ENCODE peak calls at places on chromosomes 11 and 22, in ten cellular contexts. One of them, this sample, is unnamed.

GRCh38 chr22:50146440-50147228 is 23.9 kb upstream of the PANX2 start:
- DNase-seq in cardiac septum: no peak
- DNase-seq in B cell: no peak
- DNase-seq in activated CD4-positive, alpha-beta T cell treated with anti-CD3 and anti-CD28 coated beads, Interleukin-2, amount 50 U/mL, for 4 hours: no peak
- DNase-seq in MM.1S: no peak
- DNase-seq in Jurkat, Clone E6-1: no peak
- DNase-seq in stimulated activated naive CD8-positive, alpha-beta T cell treated with anti-CD3 and anti-CD28 coated beads, Interleukin-15, amount 100 ng/mL, for 72 hours: no peak
- DNase-seq in GM10248: peak
- DNase-seq in mucosa of descending colon: peak
- DNase-seq in HEK293T: peak
- DNase-seq in this sample: no peak

GRCh38 chr11:19767691-19768151 is 55.1 kb downstream of the NAV2 start:
- DNase-seq in stimulated activated naive CD8-positive, alpha-beta T cell treated with anti-CD3 and anti-CD28 coated beads, Interleukin-15, amount 100 ng/mL, for 72 hours: no peak
- DNase-seq in B cell: no peak
- DNase-seq in GM10248: no peak
- DNase-seq in Jurkat, Clone E6-1: no peak
- DNase-seq in activated CD4-positive, alpha-beta T cell treated with anti-CD3 and anti-CD28 coated beads, Interleukin-2, amount 50 U/mL, for 4 hours: no peak
- DNase-seq in mucosa of descending colon: no peak
- DNase-seq in MM.1S: no peak
- DNase-seq in cardiac septum: no peak
- DNase-seq in HEK293T: no peak
- DNase-seq in this sample: no peak

GRCh38 chr11:116692318-116693106 is 80.3 kb downstream of the BUD13 start:
- DNase-seq in HEK293T: no peak
- DNase-seq in B cell: no peak
- DNase-seq in mucosa of descending colon: no peak
- DNase-seq in activated CD4-positive, alpha-beta T cell treated with anti-CD3 and anti-CD28 coated beads, Interleukin-2, amount 50 U/mL, for 4 hours: no peak
- DNase-seq in GM10248: no peak
- DNase-seq in stimulated activated naive CD8-positive, alpha-beta T cell treated with anti-CD3 and anti-CD28 coated beads, Interleukin-15, amount 100 ng/mL, for 72 hours: no peak
- DNase-seq in cardiac septum: peak
- DNase-seq in MM.1S: no peak
- DNase-seq in Jurkat, Clone E6-1: no peak
- DNase-seq in this sample: no peak

GRCh38 chr11:63897459-63898156 is 19.4 kb downstream of the RCOR2 start:
- DNase-seq in cardiac septum: no peak
- DNase-seq in mucosa of descending colon: no peak
- DNase-seq in Jurkat, Clone E6-1: no peak
- DNase-seq in activated CD4-positive, alpha-beta T cell treated with anti-CD3 and anti-CD28 coated beads, Interleukin-2, amount 50 U/mL, for 4 hours: no peak
- DNase-seq in B cell: no peak
- DNase-seq in GM10248: no peak
- DNase-seq in HEK293T: no peak
- DNase-seq in stimulated activated naive CD8-positive, alpha-beta T cell treated with anti-CD3 and anti-CD28 coated beads, Interleukin-15, amount 100 ng/mL, for 72 hours: no peak
- DNase-seq in MM.1S: no peak
- DNase-seq in this sample: no peak

GRCh38 chr11:83408946-83409345 is 122.8 kb upstream of the CCDC90B start:
- DNase-seq in mucosa of descending colon: no peak
- DNase-seq in cardiac septum: no peak
- DNase-seq in activated CD4-positive, alpha-beta T cell treated with anti-CD3 and anti-CD28 coated beads, Interleukin-2, amount 50 U/mL, for 4 hours: no peak
- DNase-seq in stimulated activated naive CD8-positive, alpha-beta T cell treated with anti-CD3 and anti-CD28 coated beads, Interleukin-15, amount 100 ng/mL, for 72 hours: no peak
- DNase-seq in B cell: no peak
- DNase-seq in HEK293T: no peak
- DNase-seq in GM10248: no peak
- DNase-seq in Jurkat, Clone E6-1: no peak
- DNase-seq in MM.1S: no peak
- DNase-seq in this sample: no peak

GRCh38 chr22:44496844-44497217 is 1.2 kb downstream of the RTL6 start:
- DNase-seq in MM.1S: no peak
- DNase-seq in activated CD4-positive, alpha-beta T cell treated with anti-CD3 and anti-CD28 coated beads, Interleukin-2, amount 50 U/mL, for 4 hours: no peak
- DNase-seq in B cell: peak
- DNase-seq in Jurkat, Clone E6-1: no peak
- DNase-seq in HEK293T: no peak
- DNase-seq in GM10248: no peak
- DNase-seq in stimulated activated naive CD8-positive, alpha-beta T cell treated with anti-CD3 and anti-CD28 coated beads, Interleukin-15, amount 100 ng/mL, for 72 hours: no peak
- DNase-seq in cardiac septum: no peak
- DNase-seq in mucosa of descending colon: no peak
- DNase-seq in this sample: no peak

GRCh38 chr22:39017596-39018365 is 3.1 kb upstream of the APOBEC3D start:
- DNase-seq in Jurkat, Clone E6-1: no peak
- DNase-seq in MM.1S: no peak
- DNase-seq in cardiac septum: no peak
- DNase-seq in GM10248: no peak
- DNase-seq in HEK293T: no peak
- DNase-seq in B cell: no peak
- DNase-seq in mucosa of descending colon: no peak
- DNase-seq in activated CD4-positive, alpha-beta T cell treated with anti-CD3 and anti-CD28 coated beads, Interleukin-2, amount 50 U/mL, for 4 hours: no peak
- DNase-seq in stimulated activated naive CD8-positive, alpha-beta T cell treated with anti-CD3 and anti-CD28 coated beads, Interleukin-15, amount 100 ng/mL, for 72 hours: no peak
- DNase-seq in this sample: no peak

GRCh38 chr11:1125803-1126202 is 31.9 kb upstream of the MUC5AC start:
- DNase-seq in Jurkat, Clone E6-1: no peak
- DNase-seq in cardiac septum: peak
- DNase-seq in mucosa of descending colon: no peak
- DNase-seq in activated CD4-positive, alpha-beta T cell treated with anti-CD3 and anti-CD28 coated beads, Interleukin-2, amount 50 U/mL, for 4 hours: no peak
- DNase-seq in MM.1S: no peak
- DNase-seq in B cell: no peak
- DNase-seq in GM10248: no peak
- DNase-seq in stimulated activated naive CD8-positive, alpha-beta T cell treated with anti-CD3 and anti-CD28 coated beads, Interleukin-15, amount 100 ng/mL, for 72 hours: peak
- DNase-seq in HEK293T: no peak
- DNase-seq in this sample: no peak

GRCh38 chr22:48319321-48320047 is 1508.2 kb downstream of the BRD1 start:
- DNase-seq in stimulated activated naive CD8-positive, alpha-beta T cell treated with anti-CD3 and anti-CD28 coated beads, Interleukin-15, amount 100 ng/mL, for 72 hours: no peak
- DNase-seq in MM.1S: no peak
- DNase-seq in GM10248: no peak
- DNase-seq in B cell: no peak
- DNase-seq in Jurkat, Clone E6-1: no peak
- DNase-seq in cardiac septum: peak
- DNase-seq in mucosa of descending colon: no peak
- DNase-seq in HEK293T: no peak
- DNase-seq in activated CD4-positive, alpha-beta T cell treated with anti-CD3 and anti-CD28 coated beads, Interleukin-2, amount 50 U/mL, for 4 hours: no peak
- DNase-seq in this sample: no peak

GRCh38 chr11:76872959-76873827 is 12.5 kb downstream of the ACER3 start:
- DNase-seq in GM10248: no peak
- DNase-seq in Jurkat, Clone E6-1: no peak
- DNase-seq in stimulated activated naive CD8-positive, alpha-beta T cell treated with anti-CD3 and anti-CD28 coated beads, Interleukin-15, amount 100 ng/mL, for 72 hours: no peak
- DNase-seq in activated CD4-positive, alpha-beta T cell treated with anti-CD3 and anti-CD28 coated beads, Interleukin-2, amount 50 U/mL, for 4 hours: no peak
- DNase-seq in HEK293T: no peak
- DNase-seq in B cell: no peak
- DNase-seq in mucosa of descending colon: no peak
- DNase-seq in cardiac septum: no peak
- DNase-seq in MM.1S: no peak
- DNase-seq in this sample: no peak

GRCh38 chr11:96155627-96156378 is 187.2 kb downstream of the MAML2 start:
- DNase-seq in GM10248: peak
- DNase-seq in stimulated activated naive CD8-positive, alpha-beta T cell treated with anti-CD3 and anti-CD28 coated beads, Interleukin-15, amount 100 ng/mL, for 72 hours: peak
- DNase-seq in cardiac septum: peak
- DNase-seq in MM.1S: no peak
- DNase-seq in B cell: no peak
- DNase-seq in mucosa of descending colon: peak
- DNase-seq in HEK293T: peak
- DNase-seq in Jurkat, Clone E6-1: no peak
- DNase-seq in activated CD4-positive, alpha-beta T cell treated with anti-CD3 and anti-CD28 coated beads, Interleukin-2, amount 50 U/mL, for 4 hours: peak
- DNase-seq in this sample: no peak

GRCh38 chr11:73680687-73681086 is 34.3 kb downstream of the PLEKHB1 start:
- DNase-seq in mucosa of descending colon: no peak
- DNase-seq in cardiac septum: no peak
- DNase-seq in stimulated activated naive CD8-positive, alpha-beta T cell treated with anti-CD3 and anti-CD28 coated beads, Interleukin-15, amount 100 ng/mL, for 72 hours: no peak
- DNase-seq in GM10248: no peak
- DNase-seq in Jurkat, Clone E6-1: no peak
- DNase-seq in MM.1S: no peak
- DNase-seq in HEK293T: no peak
- DNase-seq in B cell: no peak
- DNase-seq in activated CD4-positive, alpha-beta T cell treated with anti-CD3 and anti-CD28 coated beads, Interleukin-2, amount 50 U/mL, for 4 hours: no peak
- DNase-seq in this sample: no peak

This sample was measured in NAMALWA.